ENCODE peak calls at places on chromosomes 3 and 15, in nine cellular contexts. A, G, C, B, U, O, K, M and T are unnamed samples.

GRCh38 chr15:92634641-92635272 is 20.8 kb downstream of the FAM174B start:
- DNase-seq in K (no peak), U (no peak), B (no peak), O (no peak), A (no peak), C (no peak), G (no peak), M (no peak), T (no peak)

GRCh38 chr15:94229591-94230365 is 1.6 kb upstream of the MCTP2 start:
- DNase-seq in O (no peak), M (no peak), C (peak; percentile 55), K (no peak), A (no peak), B (no peak), U (no peak), G (no peak), T (no peak)

GRCh38 chr15:75185271-75186029 is 16.2 kb upstream of the C15orf39 start:
- DNase-seq in M (no peak), O (no peak), G (no peak), C (no peak), A (no peak), B (peak; percentile 51), K (no peak), U (no peak), T (no peak)

GRCh38 chr3:192079098-192079497 is 618.1 kb downstream of the PYDC2 start:
- DNase-seq in M (peak; percentile 99), O (no peak), U (no peak), K (no peak), A (no peak), C (no peak), G (no peak), B (no peak), T (no peak)

GRCh38 chr3:110027446-110027845 is 690.1 kb upstream of the DPPA4 start:
- DNase-seq in M (no peak), O (peak; percentile 60), K (no peak), U (no peak), G (peak; percentile 74), C (no peak), B (no peak), A (peak; percentile 39), T (no peak)

GRCh38 chr3:19947549-19948071 is 713 bp downstream of the RAB5A start:
- DNase-seq in K (peak; percentile 62), A (no peak), C (peak; percentile 52), G (peak; percentile 28), U (peak; percentile 38), B (peak; percentile 16), O (peak; percentile 84), M (peak; percentile 59), T (peak; percentile 66)

GRCh38 chr3:143608966-143609365 is 239.3 kb downstream of the SLC9A9 start:
- DNase-seq in G (no peak), B (no peak), O (peak; percentile 86), C (no peak), A (no peak), M (no peak), U (no peak), K (no peak), T (peak; percentile 28)

GRCh38 chr3:186520436-186520835 is 23.7 kb downstream of the CRYGS start:
- DNase-seq in G (no peak), K (no peak), O (no peak), M (no peak), C (no peak), U (no peak), B (no peak), A (no peak), T (no peak)

GRCh38 chr3:33746412-33747116 is 28.5 kb upstream of the CLASP2 start:
- DNase-seq in M (no peak), G (no peak), U (no peak), B (no peak), A (no peak), O (no peak), K (no peak), C (peak; percentile 56), T (no peak)

GRCh38 chr3:4976109-4976508 is 3.1 kb upstream of the BHLHE40 start:
- DNase-seq in M (peak; percentile 37), B (peak; percentile 46), U (peak; percentile 63), O (peak; percentile 56), A (no peak), C (peak; percentile 82), K (peak; percentile 94), G (peak; percentile 34), T (peak; percentile 79)

GRCh38 chr3:4425707-4426106 is 41.4 kb downstream of the SUMF1 start:
- DNase-seq in C (peak; percentile 52), M (no peak), O (peak; percentile 44), G (no peak), U (no peak), K (no peak), A (no peak), B (no peak), T (no peak)

GRCh38 chr3:24867783-24868182 is 373.1 kb upstream of the THRB start:
- DNase-seq in K (no peak), A (no peak), O (peak; percentile 42), C (no peak), G (no peak), B (no peak), U (no peak), M (no peak), T (no peak)

GRCh38 chr15:27648359-27648758 is 450.8 kb downstream of the OCA2 start:
- DNase-seq in A (no peak), B (no peak), C (peak; percentile 0), G (no peak), M (no peak), O (no peak), U (no peak), K (no peak), T (no peak)

GRCh38 chr15:81940467-81941451 is 105.1 kb downstream of the MEX3B start:
- DNase-seq in U (no peak), B (no peak), O (peak; percentile 74), M (no peak), K (no peak), G (peak; percentile 79), C (no peak), A (peak; percentile 75), T (no peak)

GRCh38 chr3:111773484-111773883 is 85.6 kb upstream of the PHLDB2 start:
- DNase-seq in K (no peak), A (no peak), C (no peak), O (no peak), B (no peak), G (no peak), U (no peak), M (no peak), T (no peak)

GRCh38 chr3:47874913-47875312 is 72.0 kb downstream of the DHX30 start:
- DNase-seq in U (no peak), A (no peak), O (no peak), B (no peak), G (no peak), K (no peak), C (no peak), M (no peak), T (no peak)

GRCh38 chr3:52434080-52434479 is 10.8 kb downstream of the SEMA3G start:
- DNase-seq in M (no peak), C (no peak), K (no peak), A (no peak), U (no peak), O (no peak), B (no peak), G (no peak), T (no peak)

GRCh38 chr3:50299929-50300680 is 900 bp upstream of the HYAL3 start:
- DNase-seq in C (peak; percentile 45), O (peak; percentile 61), G (peak; percentile 28), A (no peak), B (peak; percentile 49), U (no peak), M (no peak), K (no peak), T (no peak)

GRCh38 chr3:17645074-17645698 is 97.2 kb downstream of the TBC1D5 start:
- DNase-seq in O (peak; percentile 88), U (peak; percentile 40), C (peak; percentile 30), B (peak; percentile 30), G (peak; percentile 64), M (peak; percentile 88), A (peak; percentile 36), K (peak; percentile 71), T (peak; percentile 70)

GRCh38 chr3:46926447-46926846 is 48.9 kb downstream of the PTH1R start:
- DNase-seq in G (no peak), O (no peak), B (no peak), A (no peak), M (no peak), U (no peak), K (no peak), C (no peak), T (no peak)

GRCh38 chr15:44193651-44194396 is 1.2 kb downstream of the FRMD5 start:
- DNase-seq in K (no peak), O (peak; percentile 54), C (no peak), M (peak; percentile 74), A (no peak), B (no peak), G (peak; percentile 10), U (peak; percentile 7), T (no peak)

GRCh38 chr15:71691700-71692417 is 118.5 kb upstream of the NR2E3 start:
- DNase-seq in C (no peak), O (peak; percentile 64), K (no peak), M (no peak), G (peak; percentile 81), A (peak; percentile 93), B (no peak), U (no peak), T (no peak)

GRCh38 chr15:33968224-33968623 is at the start of gene CHRM5:
- DNase-seq in O (no peak), G (no peak), A (no peak), C (no peak), B (no peak), U (no peak), K (no peak), M (peak; percentile 69), T (no peak)

GRCh38 chr15:88701561-88702095 is 62.8 kb downstream of the ISG20 start:
- DNase-seq in O (no peak), K (peak; percentile 46), U (peak; percentile 46), B (no peak), A (no peak), M (no peak), C (peak; percentile 57), G (no peak), T (peak; percentile 78)

GRCh38 chr3:126266291-126266840 is 86.0 kb upstream of the ALDH1L1 start:
- DNase-seq in O (no peak), B (no peak), M (no peak), G (peak; percentile 13), C (no peak), U (no peak), A (no peak), K (peak; percentile 11), T (no peak)

GRCh38 chr15:100997442-100997841 is 78.3 kb downstream of the LRRK1 start:
- DNase-seq in C (no peak), B (no peak), K (no peak), M (peak; percentile 64), U (no peak), O (peak; percentile 64), A (no peak), G (peak; percentile 80), T (no peak)

GRCh38 chr3:130974201-130974600 is 52.4 kb downstream of the ASTE1 start:
- DNase-seq in U (no peak), B (no peak), M (no peak), K (no peak), A (no peak), O (no peak), C (no peak), G (no peak), T (no peak)